ENCODE peak calls at places on chromosomes 1 and 21, in six cellular contexts. S is nephron progenitor cell, U is K562, W is A673, C is suprapubic skin, G is EH. N is an unnamed sample.

GRCh38 chr1:27007909-27008582 is 4.6 kb downstream of the TENT5B start:
- DNase-seq in S (no peak), U (no peak), W (no peak), C (no peak), G (peak; percentile 70), N (no peak)

GRCh38 chr1:167739752-167740151 is 18.0 kb downstream of the MPZL1 start:
- DNase-seq in S (no peak), U (no peak), W (no peak), C (no peak), G (no peak), N (no peak)

GRCh38 chr1:31951276-31951675 is 13.1 kb upstream of the PTP4A2 start:
- DNase-seq in S (no peak), U (no peak), W (no peak), C (no peak), G (peak; percentile 61), N (no peak)

GRCh38 chr1:200206761-200207160 is 179.3 kb downstream of the NR5A2 start:
- DNase-seq in S (no peak), U (no peak), W (no peak), C (no peak), G (peak; percentile 42), N (no peak)

GRCh38 chr1:175459839-175460238 is 267.3 kb upstream of the KIAA0040 start:
- DNase-seq in S (no peak), U (no peak), W (no peak), C (no peak), G (no peak), N (no peak)

GRCh38 chr1:161044908-161045748 is 649 bp downstream of the USF1 start:
- DNase-seq in S (peak; percentile 62), U (peak; percentile 73), W (peak; percentile 54), C (peak; percentile 84), G (peak; percentile 80), N (peak; percentile 83)

GRCh38 chr1:3785458-3786157 is 10.7 kb downstream of the LRRC47 start:
- DNase-seq in S (peak; percentile 43), U (peak; percentile 69), W (peak; percentile 36), C (no peak), G (no peak), N (no peak)

GRCh38 chr21:34915364-34915834 is 133.7 kb downstream of the RUNX1 start:
- DNase-seq in S (no peak), U (no peak), W (no peak), C (no peak), G (peak; percentile 88), N (no peak)

GRCh38 chr1:89633745-89634625 is 1.1 kb downstream of the LRRC8C start:
- DNase-seq in S (peak; percentile 19), U (peak; percentile 32), W (peak; percentile 18), C (no peak), G (peak; percentile 49), N (peak; percentile 6)

GRCh38 chr1:172085372-172085771 is 244.1 kb downstream of the DNM3 start:
- DNase-seq in S (no peak), U (no peak), W (no peak), C (no peak), G (no peak), N (no peak)

GRCh38 chr21:27649323-27649722 is 682.4 kb upstream of the ADAMTS5 start:
- DNase-seq in S (no peak), U (no peak), W (no peak), C (no peak), G (peak; percentile 92), N (no peak)

GRCh38 chr1:119097380-119097779 is 43.1 kb downstream of the WARS2 start:
- DNase-seq in S (no peak), U (no peak), W (no peak), C (no peak), G (peak; percentile 21), N (no peak)

GRCh38 chr1:98068016-98068415 is 147.2 kb upstream of the DPYD start:
- DNase-seq in S (no peak), U (no peak), W (no peak), C (no peak), G (no peak), N (no peak)

GRCh38 chr1:24910751-24911650 is 19.1 kb downstream of the RUNX3 start:
- DNase-seq in S (peak; percentile 4), U (no peak), W (no peak), C (peak; percentile 70), G (peak; percentile 45), N (no peak)

GRCh38 chr1:155125946-155126493 is 1.7 kb upstream of the EFNA1 start:
- DNase-seq in S (peak; percentile 64), U (no peak), W (no peak), C (peak; percentile 76), G (peak; percentile 30), N (peak; percentile 43)

GRCh38 chr1:50060279-50060678 is 36.5 kb upstream of the AGBL4 start:
- DNase-seq in S (no peak), U (no peak), W (peak; percentile 40), C (no peak), G (no peak), N (no peak)

GRCh38 chr1:203402609-203403337 is 51.9 kb upstream of the FMOD start:
- DNase-seq in S (no peak), U (no peak), W (no peak), C (no peak), G (peak; percentile 97), N (no peak)

GRCh38 chr21:35376406-35377135 is 327.5 kb upstream of the RUNX1 start:
- DNase-seq in S (no peak), U (no peak), W (no peak), C (no peak), G (peak; percentile 65), N (no peak)

GRCh38 chr1:227469708-227470107 is 93.6 kb upstream of the ZNF678 start:
- DNase-seq in S (no peak), U (no peak), W (no peak), C (no peak), G (no peak), N (no peak)

GRCh38 chr21:36783612-36784383 is 84.9 kb downstream of the SIM2 start:
- DNase-seq in S (no peak), U (no peak), W (no peak), C (no peak), G (peak; percentile 84), N (no peak)

GRCh38 chr1:81559662-81560350 is 240.9 kb upstream of the ADGRL2 start:
- DNase-seq in S (no peak), U (no peak), W (peak; percentile 11), C (no peak), G (peak; percentile 1), N (no peak)

GRCh38 chr21:39518055-39518844 is 66.5 kb downstream of the SH3BGR start:
- DNase-seq in S (peak; percentile 68), U (peak; percentile 90), W (peak; percentile 72), C (no peak), G (peak; percentile 55), N (peak; percentile 69)

GRCh38 chr1:238199325-238199724 is 308.6 kb upstream of the ZP4 start:
- DNase-seq in S (no peak), U (no peak), W (no peak), C (no peak), G (no peak), N (no peak)

GRCh38 chr1:38941093-38941492 is 537 bp downstream of the RHBDL2 start:
- DNase-seq in S (no peak), U (no peak), W (no peak), C (no peak), G (no peak), N (no peak)

GRCh38 chr1:229344937-229345684 is 2.3 kb upstream of the CCSAP start:
- DNase-seq in S (no peak), U (no peak), W (no peak), C (no peak), G (peak; percentile 75), N (no peak)

GRCh38 chr1:117059678-117060440 is at the start of gene TTF2:
- DNase-seq in S (peak; percentile 95), U (peak; percentile 98), W (peak; percentile 100), C (peak; percentile 97), G (peak; percentile 99), N (peak; percentile 100)

GRCh38 chr1:187862506-187862905 is 1033.8 kb downstream of the PLA2G4A start:
- DNase-seq in S (no peak), U (no peak), W (no peak), C (no peak), G (no peak), N (no peak)

GRCh38 chr1:10271869-10272268 is 61.5 kb downstream of the KIF1B start:
- DNase-seq in S (no peak), U (no peak), W (no peak), C (no peak), G (no peak), N (no peak)

GRCh38 chr1:12552951-12553921 is 64.8 kb downstream of the DHRS3 start:
- DNase-seq in S (no peak), U (no peak), W (no peak), C (peak; percentile 55), G (peak; percentile 64), N (no peak)

GRCh38 chr1:7493711-7494110 is 277.4 kb upstream of the VAMP3 start:
- DNase-seq in S (no peak), U (no peak), W (peak; percentile 26), C (no peak), G (no peak), N (peak; percentile 81)

GRCh38 chr1:83596331-83596730 is 402.6 kb downstream of the TTLL7 start:
- DNase-seq in S (no peak), U (no peak), W (no peak), C (no peak), G (no peak), N (no peak)

GRCh38 chr1:17829579-17829978 is 74.4 kb downstream of the ACTL8 start:
- DNase-seq in S (no peak), U (no peak), W (no peak), C (no peak), G (no peak), N (no peak)

GRCh38 chr1:26530898-26531598 is 1.5 kb downstream of the RPS6KA1 start:
- DNase-seq in S (peak; percentile 37), U (peak; percentile 83), W (peak; percentile 39), C (no peak), G (peak; percentile 62), N (no peak)

GRCh38 chr1:185074307-185074706 is 28.9 kb downstream of the RNF2 start:
- DNase-seq in S (no peak), U (no peak), W (no peak), C (no peak), G (peak; percentile 19), N (no peak)

GRCh38 chr1:17185485-17185860 is 19.5 kb upstream of the PADI1 start:
- DNase-seq in S (no peak), U (no peak), W (no peak), C (no peak), G (no peak), N (no peak)

GRCh38 chr1:9842073-9842711 is 18.4 kb upstream of the CLSTN1 start:
- DNase-seq in S (no peak), U (no peak), W (peak; percentile 80), C (peak; percentile 59), G (no peak), N (no peak)

GRCh38 chr1:13899856-13900255 is 199.9 kb downstream of the PRDM2 start:
- DNase-seq in S (no peak), U (no peak), W (no peak), C (no peak), G (no peak), N (no peak)